ENCODE peak calls at places on chromosome 21, in four cellular contexts. O is HFF-Myc, E is glutamatergic neuron, X is Calu3. Z is an unnamed sample.

GRCh38 chr21:42401164-42401563 is 2.5 kb upstream of the UBASH3A start:
- DNase-seq in O (no peak), X (no peak), E (no peak), Z (no peak)

GRCh38 chr21:33117268-33117888 is 47.4 kb downstream of the OLIG1 start:
- DNase-seq in O (no peak), X (no peak), E (no peak), Z (no peak)

GRCh38 chr21:38712076-38712475 is 93.7 kb upstream of the ETS2 start:
- DNase-seq in O (peak), E (peak), X (peak), Z (peak)

GRCh38 chr21:36776981-36777617 is 78.2 kb downstream of the SIM2 start:
- DNase-seq in E (no peak), X (no peak), O (no peak), Z (no peak)

GRCh38 chr21:29293495-29293894 is 5.2 kb upstream of the BACH1 start:
- DNase-seq in O (no peak), X (no peak), E (no peak), Z (no peak)

GRCh38 chr21:46079357-46080170 is 18.3 kb upstream of the COL6A2 start:
- DNase-seq in E (no peak), X (no peak), O (peak), Z (no peak)

GRCh38 chr21:45982758-45983731 is 1.5 kb downstream of the COL6A1 start:
- DNase-seq in E (peak), O (no peak), X (no peak), Z (no peak)

GRCh38 chr21:42568834-42569731 is 55.4 kb downstream of the SLC37A1 start:
- DNase-seq in O (no peak), X (no peak), E (peak), Z (no peak)

GRCh38 chr21:29186246-29186645 is 55.8 kb downstream of the MAP3K7CL start:
- DNase-seq in X (no peak), E (no peak), O (no peak), Z (no peak)

GRCh38 chr21:36753556-36753955 is 54.6 kb downstream of the SIM2 start:
- DNase-seq in E (no peak), X (no peak), O (no peak), Z (peak)

GRCh38 chr21:36694041-36694515 is 4.8 kb upstream of the SIM2 start:
- DNase-seq in O (no peak), E (peak), X (no peak), Z (no peak)

GRCh38 chr21:46171585-46171984 is 12.7 kb downstream of the SPATC1L start:
- DNase-seq in O (no peak), E (no peak), X (no peak), Z (no peak)

GRCh38 chr21:14850394-14850793 is 214.4 kb downstream of the NRIP1 start:
- DNase-seq in X (no peak), E (no peak), O (no peak), Z (no peak)

GRCh38 chr21:36723371-36723881 is 24.5 kb downstream of the SIM2 start:
- DNase-seq in E (no peak), O (no peak), X (no peak), Z (no peak)

GRCh38 chr21:10273196-10273595 is 248.2 kb upstream of the TPTE start:
- DNase-seq in E (no peak), O (no peak), X (no peak), Z (no peak)

GRCh38 chr21:42472521-42472920 is 23.5 kb downstream of the RSPH1 start:
- DNase-seq in O (no peak), E (no peak), X (no peak), Z (no peak)

GRCh38 chr21:36522174-36522810 is 42.4 kb upstream of the CLDN14 start:
- DNase-seq in O (no peak), X (no peak), E (no peak), Z (no peak)

GRCh38 chr21:17257784-17258183 is 255.1 kb upstream of the CXADR start:
- DNase-seq in E (no peak), X (no peak), O (no peak), Z (no peak)

GRCh38 chr21:38898422-38899098 is 92.8 kb downstream of the ETS2 start:
- DNase-seq in O (no peak), X (no peak), E (no peak), Z (no peak)

GRCh38 chr21:19565587-19565986 is 1162.0 kb upstream of the TMPRSS15 start:
- DNase-seq in O (no peak), X (no peak), E (no peak), Z (no peak)
- TF ChIP-seq CTCF in O (no peak), X (no peak), E (no peak), Z (no peak)

GRCh38 chr21:44927587-44928461 is 7.1 kb upstream of the ITGB2 start:
- DNase-seq in O (no peak), X (peak), E (no peak), Z (no peak)
- TF ChIP-seq CTCF in O (no peak), X (no peak), E (no peak), Z (no peak)

GRCh38 chr21:21002137-21002536 is 3.9 kb downstream of the NCAM2 start:
- DNase-seq in X (no peak), E (no peak), O (no peak), Z (no peak)

GRCh38 chr21:20999567-21000169 is 1.5 kb downstream of the NCAM2 start:
- DNase-seq in X (no peak), O (peak), E (peak), Z (peak)

GRCh38 chr21:21003701-21004100 is 5.5 kb downstream of the NCAM2 start:
- DNase-seq in E (no peak), O (peak), X (no peak), Z (no peak)

GRCh38 chr21:21000576-21001175 is 2.5 kb downstream of the NCAM2 start:
- DNase-seq in E (no peak), O (no peak), X (no peak), Z (no peak)

GRCh38 chr21:21001591-21002100 is 3.4 kb downstream of the NCAM2 start:
- DNase-seq in E (no peak), O (no peak), X (no peak), Z (no peak)
- TF ChIP-seq CTCF in E (no peak), O (no peak), X (no peak), Z (no peak)

DNA sequence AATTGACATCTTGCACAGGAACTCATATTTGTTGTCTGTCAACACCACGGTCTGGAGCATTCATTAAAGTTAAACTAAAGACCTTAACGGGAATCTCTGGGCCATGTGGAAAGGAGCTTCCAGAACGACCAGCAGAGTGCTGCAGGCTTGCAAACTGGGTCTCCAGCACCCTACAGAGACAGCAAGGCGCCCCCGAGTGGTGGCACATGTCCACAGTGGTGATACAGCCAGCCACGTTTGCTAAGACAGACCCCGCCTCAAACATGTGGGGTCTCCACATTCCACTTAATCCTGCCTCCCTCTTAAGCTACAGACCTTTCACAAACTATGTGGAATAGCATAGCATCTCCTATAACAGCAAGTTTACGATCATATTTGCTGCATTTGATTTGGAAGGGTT is 96.5 kb upstream of the BACE2 start:
- DNase-seq in O (no peak), X (no peak), E (peak), Z (no peak)
- TF ChIP-seq CTCF in O (peak), X (no peak), E (peak), Z (no peak)

GRCh38 chr21:24727803-24728425 is 879.4 kb downstream of the MRPL39 start:
- DNase-seq in O (no peak), X (no peak), E (no peak), Z (no peak)
- TF ChIP-seq CTCF in O (no peak), X (no peak), E (no peak), Z (no peak)

DNA sequence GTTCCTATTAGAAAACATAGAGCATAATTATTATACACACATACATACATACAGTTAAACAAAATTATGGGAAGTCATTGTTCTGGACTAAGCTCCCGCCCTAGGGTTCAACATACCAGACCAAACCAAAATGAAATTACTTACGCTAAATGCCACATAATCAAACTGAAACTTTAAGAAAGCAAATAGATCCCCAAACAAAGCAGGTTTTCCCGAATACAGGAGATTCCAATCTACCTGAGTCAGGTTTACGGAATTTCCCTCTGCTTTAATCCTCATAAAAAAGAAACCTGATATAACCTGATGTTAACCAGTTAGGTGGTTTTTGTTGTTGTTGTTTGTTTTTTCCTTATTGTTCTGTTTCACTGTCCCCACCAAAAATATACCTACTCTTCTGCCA is 1886.9 kb downstream of the NCAM2 start:
- DNase-seq in E (no peak), O (no peak), X (no peak), Z (no peak)
- TF ChIP-seq CTCF in E (no peak), O (no peak), X (no peak), Z (no peak)

GRCh38 chr21:28126521-28127317 is 866.0 kb downstream of the LTN1 start:
- DNase-seq in X (no peak), E (no peak), O (no peak), Z (no peak)

GRCh38 chr21:28118570-28118969 is 874.1 kb downstream of the LTN1 start:
- DNase-seq in O (no peak), E (no peak), X (no peak), Z (no peak)

GRCh38 chr21:28127390-28127789 is 865.3 kb downstream of the LTN1 start:
- DNase-seq in O (no peak), X (no peak), E (no peak), Z (peak)

DNA sequence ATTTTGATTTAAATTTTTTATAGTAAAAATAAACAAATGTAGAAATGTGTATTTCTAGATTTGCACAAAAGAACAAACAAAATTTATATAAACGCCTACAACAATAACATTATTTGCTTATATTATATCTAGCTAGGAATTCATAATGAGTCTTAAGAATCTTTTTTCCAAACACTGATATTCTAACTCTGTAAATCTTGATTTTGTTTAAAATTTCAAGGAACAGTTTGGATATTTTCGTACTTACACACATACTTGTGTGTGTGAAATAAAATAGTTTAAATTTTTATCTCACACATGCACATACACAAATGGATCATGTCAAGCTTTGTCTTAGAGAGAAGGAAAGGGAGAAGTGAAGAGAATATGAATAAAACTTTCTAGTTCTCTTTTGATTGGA is 868.1 kb downstream of the LTN1 start:
- DNase-seq in E (no peak), X (no peak), O (no peak), Z (no peak)
- TF ChIP-seq CTCF in E (no peak), X (no peak), O (no peak), Z (no peak)

GRCh38 chr21:35476616-35477395 is 427.7 kb upstream of the RUNX1 start:
- DNase-seq in O (peak), E (no peak), X (no peak), Z (peak)
- TF ChIP-seq CTCF in O (no peak), E (no peak), X (no peak), Z (no peak)

DNA sequence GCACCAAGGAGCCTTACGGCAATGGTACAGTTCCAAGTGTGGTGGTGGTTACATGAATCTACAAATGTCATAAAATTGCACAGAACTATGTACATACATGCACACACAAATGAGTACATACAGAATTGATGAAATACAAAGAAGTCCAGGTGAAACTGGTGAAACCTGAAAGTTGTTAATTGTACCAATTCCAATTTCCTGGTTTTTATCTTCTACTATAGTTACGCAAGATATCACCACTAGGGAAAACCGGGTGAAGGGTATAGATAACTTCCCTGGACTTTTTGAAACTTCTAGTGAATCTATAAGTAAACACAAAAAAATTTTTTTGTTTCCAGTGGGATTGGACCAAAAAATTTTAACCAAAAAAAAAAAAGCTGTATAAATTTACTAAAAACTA is 18.9 kb downstream of the HSF2BP start:
- DNase-seq in O (no peak), E (no peak), X (no peak), Z (no peak)
- TF ChIP-seq CTCF in O (no peak), E (no peak), X (no peak), Z (no peak)

GRCh38 chr21:44456207-44456914 is 1.1 kb downstream of the LRRC3 start:
- DNase-seq in X (no peak), O (no peak), E (no peak), Z (no peak)

GRCh38 chr21:44456915-44457736 is 1.8 kb downstream of the LRRC3 start:
- DNase-seq in X (no peak), O (no peak), E (no peak), Z (no peak)

GRCh38 chr21:44454747-44455523 is at the start of gene LRRC3:
- DNase-seq in X (peak), O (no peak), E (peak), Z (peak)

GRCh38 chr21:44454058-44454457 is 1.3 kb upstream of the LRRC3 start:
- DNase-seq in X (no peak), E (no peak), O (no peak), Z (no peak)

DNA sequence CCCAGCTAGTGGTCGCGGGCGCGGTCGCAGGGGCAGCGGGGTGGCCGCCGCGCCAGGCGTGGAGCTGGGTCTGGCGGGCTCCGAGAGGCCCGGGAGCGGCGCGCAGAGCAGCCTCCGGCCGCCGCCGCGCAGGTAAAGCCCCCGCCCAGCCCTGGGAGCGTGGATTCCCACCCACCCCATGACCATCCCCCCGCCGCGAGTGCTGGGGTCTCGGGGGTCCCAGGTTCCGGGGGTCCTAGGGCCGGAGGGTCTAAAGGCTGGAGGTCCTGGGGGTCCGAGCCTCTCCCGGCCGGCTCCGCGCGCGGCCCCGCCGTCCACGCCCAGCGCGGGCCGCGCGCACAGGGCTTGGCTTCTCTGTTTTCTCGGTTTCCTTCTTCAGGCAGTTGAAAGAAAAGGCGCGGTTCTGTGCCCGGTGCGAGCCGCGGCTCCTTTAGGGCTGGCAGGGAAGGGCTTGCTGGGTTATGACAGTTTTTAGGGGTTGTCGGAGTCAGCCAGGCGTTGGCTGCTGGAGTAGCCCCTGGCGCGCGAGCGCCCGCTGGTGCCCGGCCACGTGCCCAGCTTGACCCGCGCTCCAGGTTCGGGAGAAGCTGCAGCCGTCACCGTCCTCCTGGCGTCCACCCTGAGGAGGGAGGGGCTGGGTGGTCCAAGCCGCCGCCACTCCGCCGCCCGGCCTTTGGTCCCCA is 355 bp downstream of the LRRC3 start:
- DNase-seq in E (no peak), O (no peak), X (peak), Z (no peak)
- TF ChIP-seq CTCF in E (no peak), O (no peak), X (no peak), Z (no peak)